ENCODE peak calls at places on chromosome 18, in six cellular contexts. F is right lobe of liver; Z is HL-60; X is PC-9; O is CD8-positive, alpha-beta T cell; I is cardiac fibroblast. G is an unnamed sample.

GRCh38 chr18:50560681-50561629 is 1.1 kb downstream of the MAPK4 start:
- DNase-seq in F (no peak), Z (no peak), X (no peak), O (no peak), I (no peak), G (no peak)

GRCh38 chr18:78208052-78208451 is 771.6 kb upstream of the SALL3 start:
- DNase-seq in F (no peak), Z (no peak), X (no peak), O (no peak), I (no peak), G (no peak)

GRCh38 chr18:31041346-31042067 is 1.0 kb downstream of the DSC3 start:
- DNase-seq in F (peak; percentile 36), Z (no peak), X (no peak), O (no peak), I (peak; percentile 23), G (no peak)

GRCh38 chr18:8661754-8662573 is 43.4 kb upstream of the MTCL1 start:
- DNase-seq in F (no peak), Z (no peak), X (no peak), O (no peak), I (peak; percentile 63), G (peak; percentile 55)

GRCh38 chr18:9172506-9173127 is 36.0 kb downstream of the ANKRD12 start:
- DNase-seq in F (no peak), Z (no peak), X (no peak), O (no peak), I (no peak), G (no peak)

GRCh38 chr18:31267823-31268481 is 50.0 kb upstream of the DSG1 start:
- DNase-seq in F (no peak), Z (no peak), X (no peak), O (no peak), I (no peak), G (no peak)

GRCh38 chr18:23053756-23054457 is 81.4 kb upstream of the CABLES1 start:
- DNase-seq in F (no peak), Z (peak; percentile 58), X (peak; percentile 56), O (no peak), I (peak; percentile 73), G (peak; percentile 88)

GRCh38 chr18:812673-813404 is 797 bp upstream of the YES1 start:
- DNase-seq in F (peak; percentile 75), Z (peak; percentile 78), X (peak; percentile 70), O (no peak), I (peak; percentile 94), G (peak; percentile 82)

GRCh38 chr18:76349067-76349715 is 145.9 kb downstream of the ZNF516 start:
- DNase-seq in F (peak; percentile 73), Z (peak; percentile 80), X (peak; percentile 54), O (peak; percentile 74), I (peak; percentile 77), G (peak; percentile 61)

GRCh38 chr18:40380657-40381441 is 1574.2 kb upstream of the PIK3C3 start:
- DNase-seq in F (no peak), Z (no peak), X (no peak), O (no peak), I (no peak), G (peak; percentile 23)

GRCh38 chr18:60880184-60880583 is 453.0 kb upstream of the CDH20 start:
- DNase-seq in F (no peak), Z (no peak), X (no peak), O (no peak), I (no peak), G (no peak)

GRCh38 chr18:78240867-78241266 is 738.8 kb upstream of the SALL3 start:
- DNase-seq in F (no peak), Z (no peak), X (no peak), O (no peak), I (no peak), G (no peak)

GRCh38 chr18:21914739-21915319 is 174.2 kb downstream of the MIB1 start:
- DNase-seq in F (no peak), Z (peak; percentile 34), X (peak; percentile 15), O (no peak), I (peak; percentile 81), G (peak; percentile 35)

GRCh38 chr18:45066868-45067267 is 386.2 kb downstream of the SETBP1 start:
- DNase-seq in F (no peak), Z (peak; percentile 63), X (no peak), O (no peak), I (peak; percentile 30), G (peak; percentile 15)

GRCh38 chr18:45060102-45060501 is 379.4 kb downstream of the SETBP1 start:
- DNase-seq in F (no peak), Z (no peak), X (no peak), O (no peak), I (no peak), G (no peak)

GRCh38 chr18:45061359-45061758 is 380.7 kb downstream of the SETBP1 start:
- DNase-seq in F (peak; percentile 56), Z (no peak), X (no peak), O (no peak), I (no peak), G (no peak)

GRCh38 chr18:45066210-45066609 is 385.5 kb downstream of the SETBP1 start:
- DNase-seq in F (no peak), Z (peak; percentile 22), X (no peak), O (no peak), I (no peak), G (no peak)

GRCh38 chr18:45063246-45064038 is 382.8 kb downstream of the SETBP1 start:
- DNase-seq in F (no peak), Z (no peak), X (no peak), O (no peak), I (no peak), G (no peak)
- H3K4me3 ChIP-seq in F (no peak overlapping the region), Z (no peak overlapping the region), X (no peak overlapping the region), O (no peak overlapping the region), I (no peak overlapping the region), G (no peak overlapping the region)

GRCh38 chr18:27188309-27188708 is 3.2 kb upstream of the CHST9 start:
- DNase-seq in F (no peak), Z (no peak), X (no peak), O (no peak), I (no peak), G (no peak)

GRCh38 chr18:27185897-27186296 is 789 bp upstream of the CHST9 start:
- DNase-seq in F (no peak), Z (no peak), X (no peak), O (no peak), I (no peak), G (no peak)

GRCh38 chr18:27185025-27185763 is at the start of gene CHST9:
- DNase-seq in F (peak; percentile 79), Z (no peak), X (peak; percentile 6), O (no peak), I (no peak), G (no peak)

GRCh38 chr18:27181726-27182125 is 3.4 kb downstream of the CHST9 start:
- DNase-seq in F (no peak), Z (no peak), X (no peak), O (no peak), I (no peak), G (no peak)

DNA sequence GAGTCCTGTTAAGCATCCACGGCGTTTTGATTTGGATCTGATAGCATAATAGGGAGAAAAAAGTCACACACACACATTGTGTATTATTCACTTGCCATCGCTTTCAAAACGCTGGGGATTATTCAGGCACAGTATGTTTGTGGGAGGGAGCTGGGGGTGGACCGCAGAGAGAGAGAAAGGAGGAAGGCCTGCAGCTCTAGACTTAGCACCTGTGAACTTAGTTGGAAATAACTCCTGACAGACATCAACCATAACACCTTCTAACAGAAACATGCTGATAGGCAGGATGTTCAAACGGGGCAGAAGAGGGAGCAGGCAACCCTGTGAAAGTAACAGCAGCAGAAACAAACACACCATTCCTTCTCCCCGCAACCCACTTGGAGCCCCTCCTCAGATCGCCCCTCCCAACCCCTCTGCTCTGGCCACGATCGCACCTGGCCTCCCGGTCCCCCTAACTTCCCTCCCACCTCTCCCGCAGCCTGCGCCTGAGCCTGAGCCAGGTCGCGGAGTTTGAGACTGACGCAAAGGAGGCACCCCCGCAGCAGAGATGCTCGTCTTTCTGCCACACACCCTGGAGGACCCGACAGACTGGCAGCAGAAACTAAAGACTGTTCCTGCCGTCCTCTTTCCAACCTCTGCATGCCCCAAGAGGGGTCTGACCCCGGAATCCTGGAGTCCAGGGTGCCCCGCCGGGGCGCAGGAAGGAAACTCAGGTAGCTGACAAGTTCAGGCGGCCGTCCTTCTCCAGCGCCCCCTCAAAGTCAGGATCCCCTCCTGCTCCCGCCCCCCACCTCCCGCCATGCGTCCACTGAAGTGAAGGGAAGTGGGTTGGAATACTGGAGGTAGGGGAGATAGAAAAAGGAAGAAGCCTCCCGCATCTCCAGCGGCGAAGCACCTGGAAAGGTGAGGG is 738 bp downstream of the CHST9 start:
- DNase-seq in F (peak; percentile 44), Z (no peak), X (no peak), O (no peak), I (no peak), G (no peak)
- H3K4me3 ChIP-seq in F (peak overlapping the region; percentile 57), Z (no peak overlapping the region), X (peak overlapping the region; percentile 35), O (no peak overlapping the region), I (no peak overlapping the region), G (no peak overlapping the region)

DNA sequence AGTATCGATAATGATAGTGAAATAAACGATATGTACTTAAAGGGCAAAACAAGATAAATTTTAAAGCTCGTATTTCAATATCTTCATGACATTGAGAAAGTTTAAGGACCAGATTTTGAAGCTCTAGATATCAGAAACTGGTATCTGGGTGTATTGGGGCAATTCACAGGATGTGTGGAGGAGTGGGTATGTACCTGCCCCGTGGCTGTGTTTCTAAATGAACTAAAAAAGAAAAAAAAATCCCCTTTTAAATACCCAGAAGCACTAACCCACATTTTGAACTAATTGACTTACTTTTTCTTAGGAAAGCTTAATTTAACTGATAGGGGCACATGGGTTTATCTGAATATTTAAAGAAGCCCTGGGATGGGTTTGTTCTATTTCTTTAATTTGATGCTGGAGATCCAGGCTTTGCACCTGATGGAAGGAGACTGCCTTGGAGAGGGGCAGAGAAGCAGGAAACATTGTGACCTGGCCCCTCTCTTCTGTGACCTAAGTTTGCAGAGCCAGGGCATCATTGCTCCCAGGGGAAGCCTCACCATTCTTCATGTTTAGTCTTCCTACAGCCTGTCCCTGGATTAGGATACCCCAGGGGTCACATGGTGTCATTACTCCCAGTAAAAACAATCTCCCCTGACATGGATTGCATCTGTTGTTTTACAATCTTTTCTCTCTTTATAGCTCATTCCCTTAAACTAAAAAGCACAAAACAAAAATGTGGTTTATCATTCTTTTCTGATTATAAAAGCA is 7.6 kb upstream of the KCTD1 start:
- DNase-seq in F (no peak), Z (no peak), X (no peak), O (no peak), I (no peak), G (no peak)
- H3K4me3 ChIP-seq in F (no peak overlapping the region), Z (no peak overlapping the region), X (no peak overlapping the region), O (no peak overlapping the region), I (no peak overlapping the region), G (no peak overlapping the region)

DNA sequence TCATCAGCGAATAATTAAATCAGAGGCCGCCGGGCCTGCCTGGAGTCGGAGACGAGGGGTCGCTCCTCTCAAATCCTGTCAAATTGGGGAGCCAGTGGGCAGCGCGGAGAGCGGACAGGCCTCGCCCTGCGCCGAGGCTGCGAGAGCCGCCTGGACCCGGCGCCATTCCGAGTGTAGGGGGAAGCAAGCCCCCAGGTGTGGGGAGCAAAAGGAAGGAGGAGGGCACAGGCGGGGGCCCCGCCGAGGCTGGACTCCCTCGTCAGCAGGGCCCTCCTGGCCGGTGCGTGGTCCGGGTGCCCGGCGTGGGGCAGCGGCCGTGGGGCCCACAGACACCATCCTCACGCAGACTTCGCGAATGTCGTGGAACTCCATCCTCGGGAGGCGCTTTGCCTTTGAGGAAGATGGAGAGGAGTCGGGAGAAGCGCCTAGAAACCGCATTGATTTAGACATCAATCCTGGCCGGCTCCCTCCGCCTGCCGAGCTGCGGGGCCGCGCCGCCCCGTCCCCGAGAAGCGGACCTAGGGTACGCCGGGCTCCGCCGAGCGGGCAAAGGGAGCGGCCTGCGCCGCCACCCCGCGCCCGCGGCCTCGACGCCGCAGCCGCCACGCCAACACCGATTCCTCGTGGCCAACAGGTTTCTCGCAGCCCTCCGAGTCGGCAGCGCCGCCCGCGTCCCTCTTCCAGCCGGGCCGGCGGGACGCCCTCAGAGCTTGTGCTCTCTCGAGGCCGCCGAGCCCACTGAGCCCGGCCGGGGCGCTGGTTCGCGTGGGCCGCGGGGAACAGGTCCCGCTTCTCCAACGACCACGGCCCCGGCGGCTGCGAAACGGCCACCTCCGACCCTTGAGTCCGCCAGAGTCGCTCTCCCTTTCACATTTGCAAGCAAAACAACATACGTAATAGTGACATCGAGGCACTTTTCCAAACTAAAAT is 6.7 kb upstream of the ONECUT2 start:
- DNase-seq in F (no peak), Z (no peak), X (no peak), O (no peak), I (no peak), G (no peak)
- H3K4me3 ChIP-seq in F (peak overlapping the region; percentile 52), Z (no peak overlapping the region), X (no peak overlapping the region), O (no peak overlapping the region), I (no peak overlapping the region), G (no peak overlapping the region)

G was measured in AG10803.